ENCODE peak calls at places on chromosome 1, in ten cellular contexts. One of them, this sample, is unnamed.

GRCh38 chr1:206066479-206067171 is 13.7 kb downstream of the RHEX start:
- DNase-seq in coronary artery: no peak
- DNase-seq in mammary epithelial cell: no peak
- DNase-seq in nephron progenitor cell: no peak
- DNase-seq in mucosa of descending colon: no peak
- DNase-seq in bronchial epithelial cell: no peak
- DNase-seq in GM12878: no peak
- DNase-seq in RWPE1: no peak
- DNase-seq in cardiac fibroblast: peak
- DNase-seq in fibroblast of pulmonary artery: no peak
- DNase-seq in this sample: no peak

GRCh38 chr1:31855038-31855845 is 39.4 kb upstream of the SPOCD1 start:
- DNase-seq in coronary artery: no peak
- DNase-seq in mammary epithelial cell: peak
- DNase-seq in nephron progenitor cell: no peak
- DNase-seq in mucosa of descending colon: peak
- DNase-seq in bronchial epithelial cell: peak
- DNase-seq in GM12878: no peak
- DNase-seq in RWPE1: peak
- DNase-seq in cardiac fibroblast: peak
- DNase-seq in fibroblast of pulmonary artery: peak
- DNase-seq in this sample: peak

GRCh38 chr1:108816049-108816882 is 40.6 kb downstream of the AKNAD1 start:
- DNase-seq in coronary artery: peak
- DNase-seq in mammary epithelial cell: peak
- DNase-seq in nephron progenitor cell: peak
- DNase-seq in mucosa of descending colon: peak
- DNase-seq in bronchial epithelial cell: peak
- DNase-seq in GM12878: no peak
- DNase-seq in RWPE1: peak
- DNase-seq in cardiac fibroblast: peak
- DNase-seq in fibroblast of pulmonary artery: peak
- DNase-seq in this sample: peak

GRCh38 chr1:74468982-74469603 is 43.3 kb downstream of the LRRC53 start:
- DNase-seq in coronary artery: no peak
- DNase-seq in mammary epithelial cell: peak
- DNase-seq in nephron progenitor cell: no peak
- DNase-seq in mucosa of descending colon: no peak
- DNase-seq in bronchial epithelial cell: peak
- DNase-seq in GM12878: no peak
- DNase-seq in RWPE1: peak
- DNase-seq in cardiac fibroblast: peak
- DNase-seq in fibroblast of pulmonary artery: peak
- DNase-seq in this sample: peak

GRCh38 chr1:232477728-232478127 is 152.2 kb downstream of the SIPA1L2 start:
- DNase-seq in coronary artery: no peak
- DNase-seq in mammary epithelial cell: peak
- DNase-seq in nephron progenitor cell: peak
- DNase-seq in mucosa of descending colon: no peak
- DNase-seq in bronchial epithelial cell: peak
- DNase-seq in GM12878: no peak
- DNase-seq in RWPE1: peak
- DNase-seq in cardiac fibroblast: peak
- DNase-seq in fibroblast of pulmonary artery: peak
- DNase-seq in this sample: no peak

GRCh38 chr1:209325492-209325891 is 258.0 kb upstream of the CAMK1G start:
- DNase-seq in coronary artery: no peak
- DNase-seq in mammary epithelial cell: peak
- DNase-seq in nephron progenitor cell: no peak
- DNase-seq in mucosa of descending colon: no peak
- DNase-seq in bronchial epithelial cell: peak
- DNase-seq in GM12878: no peak
- DNase-seq in RWPE1: peak
- DNase-seq in cardiac fibroblast: no peak
- DNase-seq in fibroblast of pulmonary artery: no peak
- DNase-seq in this sample: no peak

GRCh38 chr1:36737767-36738166 is 255.1 kb upstream of the CSF3R start:
- DNase-seq in coronary artery: no peak
- DNase-seq in mammary epithelial cell: no peak
- DNase-seq in nephron progenitor cell: no peak
- DNase-seq in mucosa of descending colon: no peak
- DNase-seq in bronchial epithelial cell: no peak
- DNase-seq in GM12878: no peak
- DNase-seq in RWPE1: no peak
- DNase-seq in cardiac fibroblast: no peak
- DNase-seq in fibroblast of pulmonary artery: no peak
- DNase-seq in this sample: peak

GRCh38 chr1:147089457-147089856 is 82.8 kb downstream of the PRKAB2 start:
- DNase-seq in coronary artery: no peak
- DNase-seq in mammary epithelial cell: no peak
- DNase-seq in nephron progenitor cell: no peak
- DNase-seq in mucosa of descending colon: no peak
- DNase-seq in bronchial epithelial cell: no peak
- DNase-seq in GM12878: no peak
- DNase-seq in RWPE1: no peak
- DNase-seq in cardiac fibroblast: no peak
- DNase-seq in fibroblast of pulmonary artery: no peak
- DNase-seq in this sample: no peak

GRCh38 chr1:96596226-96596625 is 125.4 kb upstream of the PTBP2 start:
- DNase-seq in coronary artery: no peak
- DNase-seq in mammary epithelial cell: peak
- DNase-seq in nephron progenitor cell: peak
- DNase-seq in mucosa of descending colon: peak
- DNase-seq in bronchial epithelial cell: peak
- DNase-seq in GM12878: no peak
- DNase-seq in RWPE1: peak
- DNase-seq in cardiac fibroblast: peak
- DNase-seq in fibroblast of pulmonary artery: peak
- DNase-seq in this sample: peak
- TF ChIP-seq CTCF in coronary artery: no peak
- TF ChIP-seq CTCF in mammary epithelial cell: peak
- TF ChIP-seq CTCF in nephron progenitor cell: peak
- TF ChIP-seq CTCF in mucosa of descending colon: no peak
- TF ChIP-seq CTCF in bronchial epithelial cell: peak
- TF ChIP-seq CTCF in GM12878: peak
- TF ChIP-seq CTCF in RWPE1: peak
- TF ChIP-seq CTCF in cardiac fibroblast: peak
- TF ChIP-seq CTCF in fibroblast of pulmonary artery: peak
- TF ChIP-seq CTCF in this sample: peak

GRCh38 chr1:21319447-21320407 is 29.5 kb upstream of the ECE1 start:
- DNase-seq in coronary artery: no peak
- DNase-seq in mammary epithelial cell: no peak
- DNase-seq in nephron progenitor cell: no peak
- DNase-seq in mucosa of descending colon: no peak
- DNase-seq in bronchial epithelial cell: no peak
- DNase-seq in GM12878: no peak
- DNase-seq in RWPE1: no peak
- DNase-seq in cardiac fibroblast: peak
- DNase-seq in fibroblast of pulmonary artery: no peak
- DNase-seq in this sample: no peak

GRCh38 chr1:21321963-21322680 is 31.9 kb upstream of the ECE1 start:
- DNase-seq in coronary artery: no peak
- DNase-seq in mammary epithelial cell: no peak
- DNase-seq in nephron progenitor cell: no peak
- DNase-seq in mucosa of descending colon: no peak
- DNase-seq in bronchial epithelial cell: no peak
- DNase-seq in GM12878: no peak
- DNase-seq in RWPE1: no peak
- DNase-seq in cardiac fibroblast: no peak
- DNase-seq in fibroblast of pulmonary artery: no peak
- DNase-seq in this sample: no peak

GRCh38 chr1:21318714-21319159 is 28.5 kb upstream of the ECE1 start:
- DNase-seq in coronary artery: peak
- DNase-seq in mammary epithelial cell: no peak
- DNase-seq in nephron progenitor cell: peak
- DNase-seq in mucosa of descending colon: peak
- DNase-seq in bronchial epithelial cell: no peak
- DNase-seq in GM12878: no peak
- DNase-seq in RWPE1: no peak
- DNase-seq in cardiac fibroblast: peak
- DNase-seq in fibroblast of pulmonary artery: peak
- DNase-seq in this sample: peak

GRCh38 chr1:21322681-21323016 is 32.4 kb upstream of the ECE1 start:
- DNase-seq in coronary artery: no peak
- DNase-seq in mammary epithelial cell: no peak
- DNase-seq in nephron progenitor cell: no peak
- DNase-seq in mucosa of descending colon: no peak
- DNase-seq in bronchial epithelial cell: no peak
- DNase-seq in GM12878: no peak
- DNase-seq in RWPE1: no peak
- DNase-seq in cardiac fibroblast: peak
- DNase-seq in fibroblast of pulmonary artery: peak
- DNase-seq in this sample: no peak

DNA sequence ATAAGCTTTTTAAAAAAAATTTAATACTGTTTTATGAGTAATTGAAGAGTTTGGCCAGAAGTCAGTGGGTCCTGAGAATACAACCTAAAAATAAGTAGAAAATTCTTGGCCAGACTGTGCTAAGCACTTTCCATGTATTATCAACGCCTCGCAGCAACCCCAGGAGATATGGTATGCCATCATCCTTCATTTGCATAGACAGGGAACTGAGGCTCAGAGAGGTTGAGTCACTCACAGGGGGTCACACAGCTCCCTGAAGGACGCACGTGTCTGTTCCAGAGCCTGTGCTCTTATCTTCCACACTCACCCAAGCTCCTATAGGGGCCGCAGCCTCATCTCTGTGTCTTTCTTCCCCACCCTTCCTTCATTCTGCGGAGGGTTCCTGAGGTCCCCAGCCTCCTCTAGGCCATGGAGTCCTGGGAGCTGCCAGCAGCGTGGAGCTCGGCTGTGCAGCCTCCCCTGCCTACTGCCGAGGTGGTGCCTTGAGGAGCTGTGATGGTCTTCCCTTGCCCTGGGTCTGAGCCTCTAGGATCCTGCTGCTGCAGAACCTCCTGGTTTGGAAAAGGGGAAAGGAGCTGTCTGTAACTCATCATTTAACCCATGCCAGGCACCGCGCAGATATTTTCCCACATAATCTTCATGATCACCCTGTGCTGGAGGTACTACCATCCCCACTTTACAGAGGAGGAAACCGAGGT is 30.3 kb upstream of the ECE1 start:
- DNase-seq in coronary artery: no peak
- DNase-seq in mammary epithelial cell: no peak
- DNase-seq in nephron progenitor cell: no peak
- DNase-seq in mucosa of descending colon: no peak
- DNase-seq in bronchial epithelial cell: no peak
- DNase-seq in GM12878: no peak
- DNase-seq in RWPE1: no peak
- DNase-seq in cardiac fibroblast: peak
- DNase-seq in fibroblast of pulmonary artery: no peak
- DNase-seq in this sample: no peak
- TF ChIP-seq CTCF in coronary artery: no peak
- TF ChIP-seq CTCF in mammary epithelial cell: no peak
- TF ChIP-seq CTCF in nephron progenitor cell: no peak
- TF ChIP-seq CTCF in mucosa of descending colon: no peak
- TF ChIP-seq CTCF in bronchial epithelial cell: no peak
- TF ChIP-seq CTCF in GM12878: no peak
- TF ChIP-seq CTCF in RWPE1: no peak
- TF ChIP-seq CTCF in cardiac fibroblast: no peak
- TF ChIP-seq CTCF in fibroblast of pulmonary artery: no peak
- TF ChIP-seq CTCF in this sample: no peak

GRCh38 chr1:92882817-92883216 is 51.0 kb downstream of the RPL5 start:
- DNase-seq in coronary artery: no peak
- DNase-seq in mammary epithelial cell: peak
- DNase-seq in nephron progenitor cell: no peak
- DNase-seq in mucosa of descending colon: peak
- DNase-seq in bronchial epithelial cell: peak
- DNase-seq in GM12878: no peak
- DNase-seq in RWPE1: no peak
- DNase-seq in cardiac fibroblast: no peak
- DNase-seq in fibroblast of pulmonary artery: no peak
- DNase-seq in this sample: peak

GRCh38 chr1:92886886-92887419 is 55.1 kb downstream of the RPL5 start:
- DNase-seq in coronary artery: no peak
- DNase-seq in mammary epithelial cell: no peak
- DNase-seq in nephron progenitor cell: no peak
- DNase-seq in mucosa of descending colon: peak
- DNase-seq in bronchial epithelial cell: peak
- DNase-seq in GM12878: no peak
- DNase-seq in RWPE1: no peak
- DNase-seq in cardiac fibroblast: no peak
- DNase-seq in fibroblast of pulmonary artery: no peak
- DNase-seq in this sample: no peak

GRCh38 chr1:92883297-92883696 is 51.5 kb downstream of the RPL5 start:
- DNase-seq in coronary artery: no peak
- DNase-seq in mammary epithelial cell: no peak
- DNase-seq in nephron progenitor cell: no peak
- DNase-seq in mucosa of descending colon: no peak
- DNase-seq in bronchial epithelial cell: no peak
- DNase-seq in GM12878: no peak
- DNase-seq in RWPE1: no peak
- DNase-seq in cardiac fibroblast: no peak
- DNase-seq in fibroblast of pulmonary artery: no peak
- DNase-seq in this sample: peak

GRCh38 chr1:92881391-92881790 is 49.6 kb downstream of the RPL5 start:
- DNase-seq in coronary artery: no peak
- DNase-seq in mammary epithelial cell: no peak
- DNase-seq in nephron progenitor cell: no peak
- DNase-seq in mucosa of descending colon: no peak
- DNase-seq in bronchial epithelial cell: no peak
- DNase-seq in GM12878: no peak
- DNase-seq in RWPE1: no peak
- DNase-seq in cardiac fibroblast: no peak
- DNase-seq in fibroblast of pulmonary artery: no peak
- DNase-seq in this sample: no peak

GRCh38 chr1:92884195-92884594 is 52.4 kb downstream of the RPL5 start:
- DNase-seq in coronary artery: no peak
- DNase-seq in mammary epithelial cell: no peak
- DNase-seq in nephron progenitor cell: no peak
- DNase-seq in mucosa of descending colon: no peak
- DNase-seq in bronchial epithelial cell: no peak
- DNase-seq in GM12878: no peak
- DNase-seq in RWPE1: no peak
- DNase-seq in cardiac fibroblast: no peak
- DNase-seq in fibroblast of pulmonary artery: no peak
- DNase-seq in this sample: no peak
- TF ChIP-seq CTCF in coronary artery: no peak
- TF ChIP-seq CTCF in mammary epithelial cell: no peak
- TF ChIP-seq CTCF in nephron progenitor cell: no peak
- TF ChIP-seq CTCF in mucosa of descending colon: no peak
- TF ChIP-seq CTCF in bronchial epithelial cell: no peak
- TF ChIP-seq CTCF in GM12878: no peak
- TF ChIP-seq CTCF in RWPE1: no peak
- TF ChIP-seq CTCF in cardiac fibroblast: no peak
- TF ChIP-seq CTCF in fibroblast of pulmonary artery: no peak
- TF ChIP-seq CTCF in this sample: no peak

GRCh38 chr1:78606274-78606673 is 14.0 kb upstream of the IFI44L start:
- DNase-seq in coronary artery: no peak
- DNase-seq in mammary epithelial cell: no peak
- DNase-seq in nephron progenitor cell: no peak
- DNase-seq in mucosa of descending colon: no peak
- DNase-seq in bronchial epithelial cell: no peak
- DNase-seq in GM12878: no peak
- DNase-seq in RWPE1: no peak
- DNase-seq in cardiac fibroblast: peak
- DNase-seq in fibroblast of pulmonary artery: peak
- DNase-seq in this sample: no peak

GRCh38 chr1:78603206-78603605 is 17.0 kb upstream of the IFI44L start:
- DNase-seq in coronary artery: no peak
- DNase-seq in mammary epithelial cell: no peak
- DNase-seq in nephron progenitor cell: no peak
- DNase-seq in mucosa of descending colon: no peak
- DNase-seq in bronchial epithelial cell: no peak
- DNase-seq in GM12878: no peak
- DNase-seq in RWPE1: no peak
- DNase-seq in cardiac fibroblast: peak
- DNase-seq in fibroblast of pulmonary artery: peak
- DNase-seq in this sample: no peak

GRCh38 chr1:78604643-78605042 is 15.6 kb upstream of the IFI44L start:
- DNase-seq in coronary artery: no peak
- DNase-seq in mammary epithelial cell: no peak
- DNase-seq in nephron progenitor cell: no peak
- DNase-seq in mucosa of descending colon: no peak
- DNase-seq in bronchial epithelial cell: no peak
- DNase-seq in GM12878: no peak
- DNase-seq in RWPE1: no peak
- DNase-seq in cardiac fibroblast: no peak
- DNase-seq in fibroblast of pulmonary artery: no peak
- DNase-seq in this sample: no peak

GRCh38 chr1:78607944-78608343 is 12.3 kb upstream of the IFI44L start:
- DNase-seq in coronary artery: no peak
- DNase-seq in mammary epithelial cell: no peak
- DNase-seq in nephron progenitor cell: no peak
- DNase-seq in mucosa of descending colon: peak
- DNase-seq in bronchial epithelial cell: no peak
- DNase-seq in GM12878: no peak
- DNase-seq in RWPE1: no peak
- DNase-seq in cardiac fibroblast: no peak
- DNase-seq in fibroblast of pulmonary artery: no peak
- DNase-seq in this sample: no peak

DNA sequence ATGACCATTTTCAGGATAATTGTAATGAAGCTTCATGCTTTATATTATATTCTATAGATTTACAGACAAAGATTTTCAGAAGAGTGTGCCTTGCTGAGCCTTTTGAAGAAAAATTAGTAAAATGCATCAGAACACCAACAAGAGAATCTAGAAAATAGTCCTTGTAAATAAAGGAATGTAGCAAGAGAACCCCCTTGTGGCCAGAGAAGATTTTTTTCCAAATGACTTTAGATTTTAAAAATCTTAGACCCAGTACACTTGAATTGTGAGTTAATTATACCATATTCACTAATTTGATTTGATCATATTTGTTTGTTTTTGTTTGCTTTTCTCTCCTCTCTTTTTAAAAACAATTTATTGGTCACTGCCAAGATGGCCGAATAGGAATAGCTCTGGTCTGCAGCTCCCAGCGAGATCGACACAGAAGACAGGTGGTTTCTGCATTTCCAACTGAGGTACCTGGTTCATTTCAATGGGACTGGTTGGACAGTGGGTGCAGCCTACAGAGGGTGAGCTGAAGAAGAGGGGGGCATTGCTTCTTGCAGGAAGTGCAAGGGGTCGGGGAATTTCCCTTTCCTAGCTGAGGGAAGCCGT is 12.8 kb upstream of the IFI44L start:
- DNase-seq in coronary artery: no peak
- DNase-seq in mammary epithelial cell: no peak
- DNase-seq in nephron progenitor cell: no peak
- DNase-seq in mucosa of descending colon: peak
- DNase-seq in bronchial epithelial cell: peak
- DNase-seq in GM12878: no peak
- DNase-seq in RWPE1: peak
- DNase-seq in cardiac fibroblast: peak
- DNase-seq in fibroblast of pulmonary artery: peak
- DNase-seq in this sample: peak
- TF ChIP-seq CTCF in coronary artery: peak
- TF ChIP-seq CTCF in mammary epithelial cell: peak
- TF ChIP-seq CTCF in nephron progenitor cell: peak
- TF ChIP-seq CTCF in mucosa of descending colon: no peak
- TF ChIP-seq CTCF in bronchial epithelial cell: peak
- TF ChIP-seq CTCF in GM12878: peak
- TF ChIP-seq CTCF in RWPE1: peak
- TF ChIP-seq CTCF in cardiac fibroblast: peak
- TF ChIP-seq CTCF in fibroblast of pulmonary artery: peak
- TF ChIP-seq CTCF in this sample: peak